ENCODE peak calls at places on chromosomes 3 and 15, in ten cellular contexts. V, B, T, X, N, S, P, C, Z and M are unnamed samples.

GRCh38 chr3:178369006-178369405 is 167.2 kb upstream of the KCNMB2 start:
- DNase-seq in V (no peak), B (no peak), T (no peak), X (no peak), N (no peak), S (no peak), P (no peak), C (no peak), Z (no peak), M (no peak)

GRCh38 chr3:112569265-112569664 is 7.4 kb downstream of the SLC35A5 start:
- DNase-seq in V (no peak), B (no peak), T (no peak), X (no peak), N (no peak), S (peak; percentile 49), P (no peak), C (no peak), Z (no peak), M (no peak)

GRCh38 chr3:16707260-16707659 is 102.0 kb upstream of the DAZL start:
- DNase-seq in V (no peak), B (no peak), T (no peak), X (no peak), N (no peak), S (no peak), P (no peak), C (no peak), Z (no peak), M (no peak)

GRCh38 chr3:8556470-8556869 is 54.8 kb downstream of the LMCD1 start:
- DNase-seq in V (no peak), B (no peak), T (no peak), X (no peak), N (no peak), S (no peak), P (no peak), C (no peak), Z (no peak), M (no peak)

GRCh38 chr15:85762756-85763127 is 32.0 kb downstream of the KLHL25 start:
- DNase-seq in V (no peak), B (no peak), T (no peak), X (no peak), N (no peak), S (no peak), P (no peak), C (no peak), Z (no peak), M (no peak)

GRCh38 chr3:58266577-58266976 is 29.0 kb downstream of the ABHD6 start:
- DNase-seq in V (no peak), B (no peak), T (no peak), X (no peak), N (no peak), S (no peak), P (no peak), C (no peak), Z (no peak), M (no peak)

GRCh38 chr3:23324745-23325144 is 121.6 kb downstream of the UBE2E2 start:
- DNase-seq in V (peak; percentile 6), B (no peak), T (peak; percentile 80), X (no peak), N (no peak), S (peak; percentile 79), P (no peak), C (peak; percentile 51), Z (no peak), M (no peak)

GRCh38 chr3:144053121-144053520 is 81.5 kb downstream of the DIPK2A start:
- DNase-seq in V (peak; percentile 4), B (no peak), T (peak; percentile 72), X (no peak), N (no peak), S (no peak), P (no peak), C (no peak), Z (no peak), M (no peak)

GRCh38 chr3:119194237-119195150 is 21.1 kb downstream of the UPK1B start:
- DNase-seq in V (no peak), B (no peak), T (peak; percentile 54), X (no peak), N (no peak), S (no peak), P (no peak), C (no peak), Z (no peak), M (no peak)

GRCh38 chr3:52286777-52287110 is 884 bp upstream of the GLYCTK start:
- DNase-seq in V (no peak), B (no peak), T (peak; percentile 37), X (no peak), N (no peak), S (no peak), P (no peak), C (no peak), Z (no peak), M (no peak)

GRCh38 chr3:68973635-68974034 is 39.8 kb downstream of the EOGT start:
- DNase-seq in V (no peak), B (no peak), T (no peak), X (no peak), N (no peak), S (no peak), P (no peak), C (no peak), Z (no peak), M (no peak)

GRCh38 chr3:72191211-72191960 is 406.4 kb upstream of the PROK2 start:
- DNase-seq in V (no peak), B (no peak), T (no peak), X (no peak), N (no peak), S (no peak), P (no peak), C (no peak), Z (no peak), M (no peak)

GRCh38 chr3:10455515-10455914 is 49.9 kb downstream of the ATP2B2 start:
- DNase-seq in V (no peak), B (no peak), T (no peak), X (no peak), N (no peak), S (no peak), P (no peak), C (no peak), Z (no peak), M (no peak)

GRCh38 chr3:14451844-14452533 is 49.6 kb downstream of the SLC6A6 start:
- DNase-seq in V (peak; percentile 81), B (peak; percentile 96), T (peak; percentile 89), X (no peak), N (no peak), S (peak; percentile 92), P (no peak), C (no peak), Z (no peak), M (peak; percentile 81)

GRCh38 chr3:128846501-128846900 is 32.9 kb upstream of the ACAD9 start:
- DNase-seq in V (no peak), B (no peak), T (no peak), X (no peak), N (no peak), S (no peak), P (no peak), C (no peak), Z (no peak), M (no peak)

GRCh38 chr15:65087411-65087810 is 10.9 kb downstream of the KBTBD13 start:
- DNase-seq in V (no peak), B (no peak), T (no peak), X (no peak), N (no peak), S (no peak), P (no peak), C (no peak), Z (no peak), M (no peak)

GRCh38 chr15:69172854-69173253 is 12.4 kb downstream of the GLCE start:
- DNase-seq in V (no peak), B (no peak), T (no peak), X (no peak), N (no peak), S (no peak), P (no peak), C (no peak), Z (no peak), M (no peak)

GRCh38 chr15:92833493-92834271 is 66.4 kb upstream of the CHD2 start:
- DNase-seq in V (no peak), B (peak; percentile 18), T (no peak), X (no peak), N (no peak), S (no peak), P (no peak), C (no peak), Z (no peak), M (no peak)

GRCh38 chr3:66532613-66533012 is 31.8 kb upstream of the LRIG1 start:
- DNase-seq in V (no peak), B (no peak), T (no peak), X (no peak), N (no peak), S (no peak), P (no peak), C (no peak), Z (no peak), M (no peak)

GRCh38 chr15:64344651-64345262 is 11.2 kb downstream of the CSNK1G1 start:
- DNase-seq in V (no peak), B (no peak), T (peak; percentile 64), X (no peak), N (no peak), S (peak; percentile 47), P (no peak), C (no peak), Z (no peak), M (no peak)

GRCh38 chr3:9168230-9168629 is 81.2 kb downstream of the SRGAP3 start:
- DNase-seq in V (no peak), B (no peak), T (no peak), X (no peak), N (no peak), S (no peak), P (no peak), C (no peak), Z (peak; percentile 28), M (no peak)

GRCh38 chr3:177493091-177493490 is 295.8 kb upstream of the TBL1XR1 start:
- DNase-seq in V (no peak), B (no peak), T (no peak), X (no peak), N (no peak), S (no peak), P (no peak), C (no peak), Z (no peak), M (no peak)